ENCODE peak calls at places on chromosome X, in ten cellular contexts. L is cardiac muscle cell, Z is GM20000, R is cardiac fibroblast, J is progenitor cell of endocrine pancreas, E is ascending aorta, Q is fibroblast of villous mesenchyme, M is lower leg skin, P is HFF-Myc, K is brain microvascular endothelial cell. C is an unnamed sample.

GRCh38 chrX:30283456-30284200 is 25.6 kb downstream of the NR0B1 start:
- DNase-seq in L (no peak), Z (no peak), R (peak; percentile 92), J (no peak), E (no peak), Q (peak; percentile 86), M (no peak), P (peak; percentile 74), K (peak; percentile 65), C (no peak)

GRCh38 chrX:150365051-150365952 is 2.2 kb downstream of the MAMLD1 start:
- DNase-seq in L (peak; percentile 63), Z (peak; percentile 24), R (peak; percentile 66), J (peak; percentile 63), E (no peak), Q (peak; percentile 64), M (peak; percentile 40), P (no peak), K (peak; percentile 28), C (peak; percentile 93)

GRCh38 chrX:17082831-17083230 is 136.4 kb downstream of the REPS2 start:
- DNase-seq in L (no peak), Z (no peak), R (peak; percentile 2), J (no peak), E (no peak), Q (no peak), M (no peak), P (no peak), K (no peak), C (no peak)

GRCh38 chrX:102345916-102346315 is 93.9 kb downstream of the NXF2B start:
- DNase-seq in L (peak; percentile 61), Z (peak; percentile 26), R (peak; percentile 48), J (peak; percentile 51), E (no peak), Q (peak; percentile 39), M (peak; percentile 33), P (no peak), K (peak; percentile 59), C (no peak)

GRCh38 chrX:10514891-10515290 is 105.5 kb downstream of the MID1 start:
- DNase-seq in L (no peak), Z (no peak), R (peak; percentile 20), J (no peak), E (no peak), Q (peak; percentile 24), M (no peak), P (no peak), K (no peak), C (no peak)

GRCh38 chrX:72080150-72080549 is 51.6 kb downstream of the RTL5 start:
- DNase-seq in L (no peak), Z (no peak), R (no peak), J (no peak), E (no peak), Q (no peak), M (no peak), P (no peak), K (no peak), C (no peak)

GRCh38 chrX:44314259-44314734 is 29.2 kb downstream of the EFHC2 start:
- DNase-seq in L (peak; percentile 73), Z (no peak), R (peak; percentile 35), J (no peak), E (no peak), Q (peak; percentile 58), M (no peak), P (no peak), K (peak; percentile 33), C (peak; percentile 35)

GRCh38 chrX:49675075-49675719 is 20.6 kb downstream of the PAGE1 start:
- DNase-seq in L (no peak), Z (no peak), R (no peak), J (no peak), E (no peak), Q (no peak), M (no peak), P (no peak), K (no peak), C (no peak)

GRCh38 chrX:24479924-24480722 is 15.0 kb downstream of the PDK3 start:
- DNase-seq in L (no peak), Z (peak; percentile 51), R (no peak), J (no peak), E (no peak), Q (peak; percentile 47), M (no peak), P (no peak), K (no peak), C (no peak)

GRCh38 chrX:79153348-79153747 is 8.9 kb downstream of the GPR174 start:
- DNase-seq in L (no peak), Z (no peak), R (no peak), J (no peak), E (no peak), Q (no peak), M (no peak), P (no peak), K (no peak), C (no peak)

GRCh38 chrX:150160656-150161055 is 202.5 kb upstream of the MAMLD1 start:
- DNase-seq in L (no peak), Z (no peak), R (no peak), J (no peak), E (no peak), Q (no peak), M (no peak), P (no peak), K (no peak), C (no peak)

GRCh38 chrX:40140706-40141499 is 43.1 kb upstream of the BCOR start:
- DNase-seq in L (peak; percentile 64), Z (no peak), R (peak; percentile 44), J (no peak), E (no peak), Q (no peak), M (no peak), P (no peak), K (no peak), C (peak; percentile 54)

GRCh38 chrX:39398973-39399268 is 597.7 kb downstream of the MID1IP1 start:
- DNase-seq in L (no peak), Z (no peak), R (no peak), J (no peak), E (no peak), Q (no peak), M (no peak), P (no peak), K (no peak), C (no peak)

GRCh38 chrX:21985332-21985777 is 44.8 kb downstream of the SMS start:
- DNase-seq in L (peak; percentile 82), Z (peak; percentile 34), R (peak; percentile 84), J (peak; percentile 62), E (no peak), Q (peak; percentile 78), M (peak; percentile 71), P (peak; percentile 56), K (peak; percentile 82), C (peak; percentile 50)

DNA sequence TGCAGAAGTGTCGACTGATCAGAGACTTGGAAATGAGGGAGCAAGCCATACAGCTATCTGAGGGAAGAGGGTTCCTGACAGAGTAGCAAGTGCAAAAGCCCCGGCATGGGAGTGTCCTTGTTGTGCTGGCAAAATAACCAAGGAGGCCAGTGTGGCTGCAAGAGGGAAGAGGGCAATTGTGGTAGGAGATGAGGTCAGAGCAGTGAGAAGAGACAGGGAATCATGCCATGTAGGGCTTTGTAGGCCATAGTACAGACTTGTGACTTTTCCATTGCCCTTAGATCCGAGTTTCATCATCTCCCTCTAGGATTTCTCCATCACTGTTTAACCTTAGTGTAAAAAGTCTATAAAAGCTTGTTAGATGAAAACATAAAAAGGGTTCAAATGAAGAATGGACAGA is 76.2 kb downstream of the DOCK11 start:
- DNase-seq in L (no peak), Z (no peak), R (no peak), J (no peak), E (no peak), Q (peak; percentile 84), M (no peak), P (no peak), K (no peak), C (peak; percentile 35)
- TF ChIP-seq CTCF in L (no peak), Z (no peak), R (no peak), J (no peak), E (no peak), Q (no peak), M (no peak), P (no peak), K (no peak), C (no peak)

GRCh38 chrX:120406638-120407037 is 44.7 kb downstream of the ATP1B4 start:
- DNase-seq in L (no peak), Z (no peak), R (no peak), J (no peak), E (no peak), Q (no peak), M (no peak), P (no peak), K (no peak), C (no peak)
- TF ChIP-seq CTCF in L (no peak), Z (no peak), R (no peak), J (no peak), E (no peak), Q (no peak), M (no peak), P (no peak), K (no peak), C (no peak)

GRCh38 chrX:32525234-32525633 is 686.1 kb downstream of the DMD start:
- DNase-seq in L (no peak), Z (no peak), R (no peak), J (no peak), E (no peak), Q (no peak), M (no peak), P (no peak), K (no peak), C (no peak)

GRCh38 chrX:32532282-32532681 is 679.1 kb downstream of the DMD start:
- DNase-seq in L (no peak), Z (no peak), R (peak; percentile 68), J (no peak), E (no peak), Q (no peak), M (no peak), P (no peak), K (peak; percentile 16), C (no peak)

GRCh38 chrX:32533848-32534247 is 677.5 kb downstream of the DMD start:
- DNase-seq in L (no peak), Z (no peak), R (no peak), J (no peak), E (no peak), Q (no peak), M (no peak), P (no peak), K (no peak), C (no peak)

GRCh38 chrX:32530802-32531403 is 680.4 kb downstream of the DMD start:
- DNase-seq in L (peak; percentile 78), Z (peak; percentile 3), R (peak; percentile 70), J (no peak), E (no peak), Q (peak; percentile 28), M (no peak), P (no peak), K (peak; percentile 41), C (no peak)
- TF ChIP-seq CTCF in L (peak; percentile 43), Z (no peak), R (peak; percentile 33), J (peak; percentile 84), E (peak; percentile 58), Q (peak; percentile 39), M (no peak), P (peak; percentile 21), K (peak; percentile 53), C (peak; percentile 33)

DNA sequence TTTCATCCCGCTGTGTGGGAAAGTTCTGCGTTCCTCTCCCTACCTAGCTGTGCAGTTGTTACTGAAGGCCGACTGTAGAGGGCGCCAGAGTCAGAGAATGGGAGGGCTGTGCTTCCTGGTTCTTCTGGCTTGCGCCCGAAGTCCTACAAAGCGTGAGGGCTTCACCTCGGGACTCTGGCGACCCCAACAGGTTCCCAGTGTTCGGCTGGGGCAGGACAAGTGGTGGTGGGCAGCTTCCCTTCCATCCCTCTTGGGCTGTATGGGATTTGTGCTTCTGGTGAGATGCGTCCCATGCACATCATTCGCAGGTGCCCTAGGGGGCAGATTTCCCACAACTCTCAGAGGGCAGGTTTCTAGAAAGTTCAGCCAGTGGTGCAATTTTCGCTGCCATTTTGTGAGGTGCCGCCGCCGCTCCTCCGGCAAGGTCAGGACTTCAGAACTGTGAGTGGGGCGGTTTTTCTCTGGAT is 27.3 kb downstream of the CT45A3 start:
- DNase-seq in L (no peak), Z (peak; percentile 45), R (peak; percentile 0), J (no peak), E (no peak), Q (peak; percentile 1), M (no peak), P (no peak), K (no peak), C (no peak)
- TF ChIP-seq CTCF in L (peak; percentile 35), Z (peak; percentile 27), R (peak; percentile 8), J (no peak), E (peak; percentile 27), Q (peak; percentile 50), M (no peak), P (peak; percentile 53), K (peak; percentile 28), C (no peak)

C was measured in upper lobe of left lung.